ENCODE peak calls at places on chromosome 11, in four cellular contexts. H is psoas muscle; E is CD4-positive, alpha-beta memory T cell; U is neuronal stem cell. P is an unnamed sample. For H3K4me1 and H3K9me3, the result is how much of the 10 kb centered on the place peaks cover.

GRCh38 chr11:2800655-2801531 is 84.7 kb downstream of the CDKN1C start:
- DNase-seq in H (peak), E (no peak), U (no peak), P (peak)

GRCh38 chr11:125902315-125902926 is 585 bp downstream of the PUS3 start:
- DNase-seq in E (no peak), U (no peak), H (no peak), P (no peak)

GRCh38 chr11:95584589-95584988 is 205.0 kb downstream of the FAM76B start:
- DNase-seq in U (no peak), H (no peak), E (no peak), P (no peak)

GRCh38 chr11:125435461-125436238 is 60.4 kb downstream of the FEZ1 start:
- DNase-seq in E (no peak), H (no peak), U (no peak), P (no peak)

GRCh38 chr11:124482362-124483147 is 37.1 kb upstream of the OR8B8 start:
- DNase-seq in U (no peak), H (no peak), E (no peak), P (no peak)

GRCh38 chr11:134571301-134571700 is 159.3 kb upstream of the B3GAT1 start:
- DNase-seq in E (no peak), H (no peak), U (no peak), P (no peak)

GRCh38 chr11:129895126-129896041 is at the start of gene NFRKB:
- DNase-seq in U (peak), E (peak), H (peak), P (peak)

GRCh38 chr11:123736769-123737168 is 4.7 kb downstream of the ZNF202 start:
- DNase-seq in U (no peak), H (no peak), E (no peak), P (no peak)

GRCh38 chr11:63567044-63567840 is 4.1 kb upstream of the PLAAT2 start:
- DNase-seq in H (no peak), U (no peak), E (peak), P (no peak)

GRCh38 chr11:64234840-64235379 is 526 bp downstream of the VEGFB start:
- DNase-seq in H (peak), E (peak), U (no peak), P (peak)

GRCh38 chr11:61532136-61533038 is 23.8 kb downstream of the LRRC10B start:
- DNase-seq in E (peak), H (no peak), U (no peak), P (peak)

GRCh38 chr11:67302571-67303131 is 679 bp upstream of the SSH3 start:
- DNase-seq in E (no peak), U (no peak), H (no peak), P (peak)

GRCh38 chr11:29214833-29215232 is 802.0 kb downstream of the KCNA4 start:
- DNase-seq in E (no peak), U (no peak), H (no peak), P (no peak)

GRCh38 chr11:114785820-114786219 is 107.5 kb downstream of the NXPE2 start:
- DNase-seq in U (no peak), H (no peak), E (no peak), P (no peak)

GRCh38 chr11:73249858-73250773 is 22.0 kb upstream of the P2RY6 start:
- DNase-seq in E (no peak), H (no peak), U (no peak), P (no peak)

GRCh38 chr11:33701302-33701701 is 676 bp upstream of the C11orf91 start:
- DNase-seq in U (no peak), E (no peak), H (no peak), P (no peak)

GRCh38 chr11:120622189-120622912 is 110.8 kb downstream of the GRIK4 start:
- DNase-seq in U (no peak), H (no peak), E (no peak), P (no peak)

GRCh38 chr11:47889714-47890441 is 41.7 kb upstream of the NUP160 start:
- DNase-seq in U (no peak), E (peak), H (no peak), P (no peak)

GRCh38 chr11:33507967-33508366 is 192.7 kb downstream of the C11orf91 start:
- DNase-seq in H (no peak), U (no peak), E (no peak), P (no peak)

GRCh38 chr11:46120361-46120710 is 918 bp downstream of the PHF21A start:
- DNase-seq in H (peak), E (no peak), U (no peak), P (peak)

GRCh38 chr11:36053901-36054300 is 110.0 kb downstream of the LDLRAD3 start:
- DNase-seq in U (no peak), H (no peak), E (no peak), P (no peak)

DNA sequence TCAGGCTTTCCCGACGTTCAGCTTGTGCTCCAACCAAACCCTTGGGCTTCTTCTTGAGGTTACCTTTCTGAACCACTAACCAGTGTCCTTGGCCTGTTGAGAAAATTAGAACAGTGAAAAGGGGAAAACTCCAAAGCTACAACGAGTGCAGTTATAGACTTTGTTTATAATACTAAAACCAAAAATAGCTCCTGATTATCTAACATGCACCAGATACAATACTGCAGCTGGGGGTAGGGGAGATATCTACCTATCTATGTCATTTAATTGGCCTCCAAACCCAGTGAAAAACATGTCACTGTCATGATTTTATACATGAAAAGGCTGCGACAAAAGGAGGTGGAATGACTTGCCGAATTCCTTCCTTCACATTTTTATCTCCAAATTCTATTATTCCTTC is 11.9 kb downstream of the XRRA1 start:
- DNase-seq in U (no peak), H (no peak), E (no peak), P (no peak)
- H3K4me1 ChIP-seq in U (under half), H (under half), E (under half), P (under half)

GRCh38 chr11:1181420-1181819 is 23.7 kb downstream of the MUC5AC start:
- DNase-seq in U (no peak), H (no peak), E (no peak), P (no peak)
- H3K9me3 ChIP-seq in U (under half), H (under half), E (under half), P (under half)

DNA sequence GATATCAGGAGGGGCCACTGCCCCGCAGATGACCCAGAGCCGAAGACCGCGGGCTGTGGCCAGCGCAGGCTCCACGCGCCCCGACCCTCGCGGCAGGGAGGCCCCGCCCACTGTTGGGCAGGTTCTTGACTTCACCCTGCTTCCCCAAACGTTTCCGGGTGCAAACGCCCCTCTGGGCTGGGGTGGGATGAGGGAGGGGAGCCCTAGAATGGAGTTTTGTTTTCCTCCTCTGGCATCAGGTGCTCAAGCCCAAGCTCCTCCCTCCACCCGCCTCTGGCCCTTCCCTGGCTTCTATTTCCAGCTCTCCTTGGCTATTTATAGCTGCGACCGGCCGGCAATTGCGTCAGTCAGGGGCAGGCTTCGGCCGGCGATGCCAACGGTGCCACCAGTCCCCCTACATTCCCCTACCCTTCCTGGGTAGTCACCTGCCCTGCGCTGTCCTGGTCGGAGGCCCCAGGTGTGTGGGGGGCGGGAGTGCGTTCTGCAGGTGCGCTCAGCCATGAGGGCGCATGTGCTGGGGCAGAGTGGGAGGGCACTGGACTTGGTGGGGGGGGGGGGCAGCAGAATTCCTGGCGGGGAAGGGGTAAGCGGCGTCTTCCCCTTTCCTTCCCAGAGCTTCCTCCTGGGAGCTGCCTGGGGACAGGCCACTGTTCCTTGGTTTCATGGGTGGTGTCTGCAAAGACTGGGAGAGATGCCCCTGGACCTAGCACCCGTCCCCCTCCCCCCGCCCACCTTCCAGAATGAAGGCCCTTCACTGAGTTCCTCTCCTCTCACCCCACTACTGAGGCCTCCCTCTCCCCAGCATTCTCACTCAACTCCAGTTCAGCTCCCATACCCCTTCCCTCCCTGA is 23.6 kb downstream of the DUSP8 start:
- DNase-seq in H (peak), U (no peak), E (no peak), P (peak)
- H3K4me3 ChIP-seq in H (peak), U (no peak), E (no peak), P (no peak)

GRCh38 chr11:68497761-68498160 is 37.2 kb downstream of the PPP6R3 start:
- DNase-seq in E (no peak), H (no peak), U (no peak), P (no peak)
- H3K4me1 ChIP-seq in E (half or more), H (half or more), U (under half), P (under half)

GRCh38 chr11:131654849-131655248 is 284.4 kb downstream of the NTM start:
- DNase-seq in E (no peak), U (no peak), H (no peak), P (no peak)

GRCh38 chr11:131656179-131656838 is 285.9 kb downstream of the NTM start:
- DNase-seq in U (no peak), E (no peak), H (no peak), P (no peak)

GRCh38 chr11:131658952-131659351 is 288.5 kb downstream of the NTM start:
- DNase-seq in H (no peak), E (no peak), U (no peak), P (no peak)

GRCh38 chr11:131658414-131658813 is 288.0 kb downstream of the NTM start:
- DNase-seq in U (no peak), H (no peak), E (no peak), P (no peak)

GRCh38 chr11:131656839-131657211 is 286.4 kb downstream of the NTM start:
- DNase-seq in E (no peak), H (no peak), U (no peak), P (no peak)
- H3K9me3 ChIP-seq in E (under half), H (under half), U (under half), P (under half)

GRCh38 chr11:116276051-116277044 is 496.4 kb downstream of the BUD13 start:
- DNase-seq in H (peak), U (peak), E (peak), P (peak)
- H3K4me3 ChIP-seq in H (peak), U (peak), E (no peak), P (no peak)